ENCODE peak calls at places on chromosomes 13 and 19, in seven cellular contexts. P is pancreas, X is psoas muscle, C is neural crest cell, Q is Panc1, V is heart left ventricle, N is Caco-2. T is an unnamed sample.

GRCh38 chr19:11257827-11258380 is 4.4 kb downstream of the DOCK6 start:
- DNase-seq in P (no peak), X (no peak), C (no peak), Q (no peak), V (no peak), N (no peak), T (no peak)

GRCh38 chr19:15264061-15264932 is 32.0 kb upstream of the EPHX3 start:
- DNase-seq in P (peak), X (peak), C (peak), Q (no peak), V (peak), N (peak), T (peak)

GRCh38 chr19:53365134-53365898 is at the start of gene ZNF525:
- DNase-seq in P (peak), X (peak), C (peak), Q (peak), V (peak), N (peak), T (peak)

GRCh38 chr19:801030-801860 is 4.0 kb downstream of the PTBP1 start:
- DNase-seq in P (peak), X (peak), C (no peak), Q (no peak), V (peak), N (no peak), T (peak)

GRCh38 chr13:32581177-32581786 is 5.0 kb upstream of the PDS5B start:
- DNase-seq in P (no peak), X (no peak), C (no peak), Q (no peak), V (no peak), N (peak), T (peak)

GRCh38 chr19:918481-919156 is 1.5 kb downstream of the KISS1R start:
- DNase-seq in P (peak), X (no peak), C (no peak), Q (no peak), V (no peak), N (no peak), T (no peak)

GRCh38 chr19:46371371-46371901 is 24.5 kb downstream of the PPP5C start:
- DNase-seq in P (no peak), X (no peak), C (no peak), Q (no peak), V (no peak), N (no peak), T (no peak)

GRCh38 chr13:26584713-26585112 is 27.2 kb downstream of the WASF3 start:
- DNase-seq in P (no peak), X (no peak), C (no peak), Q (peak), V (no peak), N (no peak), T (peak)

GRCh38 chr13:72458701-72459100 is 268.7 kb downstream of the MZT1 start:
- DNase-seq in P (no peak), X (no peak), C (no peak), Q (no peak), V (no peak), N (no peak), T (peak)

GRCh38 chr13:41407380-41407779 is 50.0 kb upstream of the RGCC start:
- DNase-seq in P (no peak), X (no peak), C (no peak), Q (no peak), V (no peak), N (no peak), T (peak)

GRCh38 chr13:35599385-35599784 is 122.9 kb upstream of the MAB21L1 start:
- DNase-seq in P (no peak), X (no peak), C (no peak), Q (no peak), V (no peak), N (no peak), T (no peak)

GRCh38 chr19:7679017-7679720 is 1.5 kb upstream of the TRAPPC5 start:
- DNase-seq in P (no peak), X (no peak), C (no peak), Q (no peak), V (peak), N (peak), T (no peak)

GRCh38 chr13:32530841-32531253 is 7.7 kb downstream of the N4BP2L2 start:
- DNase-seq in P (no peak), X (no peak), C (no peak), Q (no peak), V (no peak), N (no peak), T (peak)

GRCh38 chr13:44474122-44474910 is 100.7 kb downstream of the SERP2 start:
- DNase-seq in P (no peak), X (no peak), C (no peak), Q (no peak), V (no peak), N (peak), T (peak)

GRCh38 chr19:7534531-7534980 is 961 bp upstream of the PNPLA6 start:
- DNase-seq in P (no peak), X (peak), C (peak), Q (no peak), V (peak), N (peak), T (peak)

GRCh38 chr19:32316034-32316433 is 29.4 kb upstream of the ZNF507 start:
- DNase-seq in P (no peak), X (no peak), C (no peak), Q (no peak), V (no peak), N (peak), T (no peak)

GRCh38 chr13:23790591-23791170 is 98.5 kb downstream of the MIPEP start:
- DNase-seq in P (no peak), X (no peak), C (no peak), Q (no peak), V (no peak), N (no peak), T (peak)

GRCh38 chr19:13138171-13138915 is 11.8 kb downstream of the STX10 start:
- DNase-seq in P (peak), X (no peak), C (no peak), Q (no peak), V (no peak), N (no peak), T (no peak)

GRCh38 chr19:10419200-10419645 is 1.1 kb upstream of the PDE4A start:
- DNase-seq in P (no peak), X (no peak), C (no peak), Q (no peak), V (no peak), N (no peak), T (no peak)

GRCh38 chr19:46714523-46715106 is 2.3 kb downstream of the PRKD2 start:
- DNase-seq in P (peak), X (no peak), C (no peak), Q (no peak), V (no peak), N (no peak), T (no peak)

GRCh38 chr19:33205110-33205509 is 11.0 kb downstream of the LRP3 start:
- DNase-seq in P (peak), X (no peak), C (no peak), Q (no peak), V (no peak), N (no peak), T (no peak)

GRCh38 chr13:80476953-80477352 is 136.0 kb upstream of the SPRY2 start:
- DNase-seq in P (no peak), X (no peak), C (no peak), Q (no peak), V (no peak), N (no peak), T (no peak)

GRCh38 chr19:36973021-36973843 is 57.1 kb downstream of the ZNF568 start:
- DNase-seq in P (peak), X (peak), C (no peak), Q (peak), V (peak), N (no peak), T (peak)

GRCh38 chr19:48249502-48250014 is 6.2 kb downstream of the CARD8 start:
- DNase-seq in P (no peak), X (peak), C (no peak), Q (no peak), V (peak), N (no peak), T (no peak)

GRCh38 chr13:19817106-19817505 is 34.4 kb upstream of the PSPC1 start:
- DNase-seq in P (no peak), X (no peak), C (no peak), Q (no peak), V (no peak), N (no peak), T (no peak)

GRCh38 chr13:45328661-45329105 is 12.3 kb downstream of the TPT1 start:
- DNase-seq in P (no peak), X (no peak), C (no peak), Q (no peak), V (no peak), N (no peak), T (no peak)

GRCh38 chr13:51881296-51881695 is 19.5 kb downstream of the CCDC70 start:
- DNase-seq in P (no peak), X (no peak), C (no peak), Q (no peak), V (no peak), N (no peak), T (no peak)

GRCh38 chr13:45879666-45880065 is 28.1 kb upstream of the SIAH3 start:
- DNase-seq in P (no peak), X (peak), C (no peak), Q (no peak), V (peak), N (peak), T (peak)

GRCh38 chr19:39563408-39563807 is 23.4 kb upstream of the EID2 start:
- DNase-seq in P (no peak), X (no peak), C (no peak), Q (peak), V (no peak), N (no peak), T (peak)

GRCh38 chr13:95156208-95156607 is 145.0 kb downstream of the ABCC4 start:
- DNase-seq in P (no peak), X (no peak), C (no peak), Q (no peak), V (no peak), N (no peak), T (peak)

GRCh38 chr13:75136151-75136550 is 345.8 kb downstream of the TBC1D4 start:
- DNase-seq in P (no peak), X (no peak), C (no peak), Q (no peak), V (no peak), N (no peak), T (no peak)

GRCh38 chr13:31111136-31111535 is 50.6 kb downstream of the HSPH1 start:
- DNase-seq in P (no peak), X (no peak), C (no peak), Q (no peak), V (no peak), N (no peak), T (peak)

GRCh38 chr19:33206261-33207039 is 12.3 kb downstream of the LRP3 start:
- DNase-seq in P (peak), X (no peak), C (no peak), Q (no peak), V (peak), N (no peak), T (no peak)

GRCh38 chr19:36915992-36916830 is at the start of the genes ZNF568 and ZNF829:
- DNase-seq in P (peak), X (peak), C (peak), Q (peak), V (peak), N (no peak), T (peak)

GRCh38 chr13:113967206-113967720 is 6.6 kb downstream of the C13orf46 start:
- DNase-seq in P (peak), X (peak), C (no peak), Q (no peak), V (no peak), N (no peak), T (no peak)

GRCh38 chr13:113967729-113968462 is 6.0 kb downstream of the C13orf46 start:
- DNase-seq in P (peak), X (peak), C (no peak), Q (no peak), V (peak), N (no peak), T (no peak)

GRCh38 chr13:113969973-113970611 is 3.8 kb downstream of the C13orf46 start:
- DNase-seq in P (peak), X (no peak), C (no peak), Q (no peak), V (no peak), N (no peak), T (no peak)

GRCh38 chr13:113969311-113969972 is 4.4 kb downstream of the C13orf46 start:
- DNase-seq in P (peak), X (peak), C (no peak), Q (no peak), V (no peak), N (no peak), T (no peak)

GRCh38 chr13:113968463-113969310 is 5.2 kb downstream of the C13orf46 start:
- DNase-seq in P (peak), X (peak), C (no peak), Q (no peak), V (peak), N (no peak), T (no peak)
- TF ChIP-seq CTCF in P (no peak), X (no peak), C (no peak), Q (no peak), V (no peak), N (no peak), T (no peak)

DNA sequence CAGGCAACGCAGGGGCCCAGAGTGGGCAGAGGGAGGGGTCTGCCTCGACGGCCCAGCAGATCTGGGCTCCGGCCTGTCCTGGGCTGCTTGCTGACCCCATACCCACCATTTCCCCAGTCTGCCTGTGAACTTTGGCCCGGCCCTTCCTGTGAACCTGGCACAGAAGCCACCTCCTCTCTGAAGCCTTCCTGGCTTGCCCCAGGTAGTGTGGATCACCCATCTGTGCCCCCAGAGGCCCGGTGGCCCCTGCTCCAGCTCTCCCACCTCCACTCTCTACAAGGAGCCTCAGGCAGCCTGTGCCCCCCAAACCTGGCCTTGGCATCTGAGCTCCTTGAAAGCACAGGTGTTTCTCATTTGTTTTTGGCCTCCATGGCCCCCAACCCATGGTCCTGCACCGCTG is 15.7 kb downstream of the PLEKHF1 start:
- DNase-seq in P (no peak), X (no peak), C (no peak), Q (no peak), V (no peak), N (no peak), T (no peak)
- TF ChIP-seq CTCF in P (no peak), X (no peak), C (no peak), Q (no peak), V (no peak), N (no peak), T (no peak)

GRCh38 chr19:23285948-23286347 is 35.8 kb upstream of the ZNF724 start:
- DNase-seq in P (no peak), X (no peak), C (no peak), Q (no peak), V (no peak), N (no peak), T (no peak)

GRCh38 chr19:23281663-23282276 is 31.6 kb upstream of the ZNF724 start:
- DNase-seq in P (no peak), X (no peak), C (no peak), Q (no peak), V (no peak), N (no peak), T (no peak)

GRCh38 chr19:23287620-23288019 is 37.4 kb upstream of the ZNF724 start:
- DNase-seq in P (no peak), X (no peak), C (no peak), Q (no peak), V (no peak), N (no peak), T (no peak)

GRCh38 chr19:23283925-23284324 is 33.7 kb upstream of the ZNF724 start:
- DNase-seq in P (peak), X (peak), C (peak), Q (no peak), V (peak), N (peak), T (peak)

GRCh38 chr19:23286477-23286876 is 36.3 kb upstream of the ZNF724 start:
- DNase-seq in P (no peak), X (no peak), C (no peak), Q (no peak), V (no peak), N (peak), T (no peak)
- TF ChIP-seq CTCF in P (no peak), X (no peak), C (peak), Q (peak), V (no peak), N (no peak), T (peak)

DNA sequence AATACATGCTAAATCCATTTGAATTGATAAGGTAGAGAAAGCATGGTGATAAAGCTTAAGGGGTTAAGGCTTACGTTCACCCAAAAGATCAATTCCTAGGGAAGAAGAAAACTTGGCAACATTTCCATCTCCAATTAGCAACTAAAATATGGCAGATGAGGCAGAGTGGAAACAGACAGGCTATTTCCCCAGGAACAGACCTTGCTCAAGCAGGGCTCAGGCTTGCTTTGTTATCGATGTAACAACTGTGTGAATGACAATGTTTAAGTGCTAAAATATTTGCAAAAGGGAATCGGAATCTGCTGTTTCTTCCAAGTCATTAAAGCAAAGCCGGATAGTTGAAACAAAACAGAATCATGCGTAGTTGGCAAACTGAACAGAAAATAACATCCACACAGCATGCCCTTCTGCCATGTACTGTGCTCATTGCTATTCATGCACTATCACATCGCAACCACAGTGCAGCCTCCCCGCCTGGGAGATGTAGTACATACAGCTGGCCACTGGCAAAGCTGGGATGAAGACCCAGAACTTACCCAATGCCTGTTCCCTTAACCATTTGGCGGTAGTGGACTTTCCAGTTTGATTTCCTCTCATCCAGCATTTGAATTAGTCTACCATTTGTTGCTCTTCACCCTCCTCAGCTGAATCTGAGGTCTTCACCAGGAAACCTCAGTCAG is 799.1 kb downstream of the DIAPH3 start:
- DNase-seq in P (no peak), X (no peak), C (no peak), Q (no peak), V (no peak), N (peak), T (no peak)
- TF ChIP-seq CTCF in P (no peak), X (no peak), C (no peak), Q (no peak), V (no peak), N (no peak), T (no peak)

GRCh38 chr19:16383584-16384161 is 59.0 kb downstream of the KLF2 start:
- DNase-seq in P (no peak), X (no peak), C (no peak), Q (no peak), V (no peak), N (no peak), T (no peak)
- TF ChIP-seq CTCF in P (no peak), X (no peak), C (no peak), Q (peak), V (peak), N (no peak), T (no peak)

DNA sequence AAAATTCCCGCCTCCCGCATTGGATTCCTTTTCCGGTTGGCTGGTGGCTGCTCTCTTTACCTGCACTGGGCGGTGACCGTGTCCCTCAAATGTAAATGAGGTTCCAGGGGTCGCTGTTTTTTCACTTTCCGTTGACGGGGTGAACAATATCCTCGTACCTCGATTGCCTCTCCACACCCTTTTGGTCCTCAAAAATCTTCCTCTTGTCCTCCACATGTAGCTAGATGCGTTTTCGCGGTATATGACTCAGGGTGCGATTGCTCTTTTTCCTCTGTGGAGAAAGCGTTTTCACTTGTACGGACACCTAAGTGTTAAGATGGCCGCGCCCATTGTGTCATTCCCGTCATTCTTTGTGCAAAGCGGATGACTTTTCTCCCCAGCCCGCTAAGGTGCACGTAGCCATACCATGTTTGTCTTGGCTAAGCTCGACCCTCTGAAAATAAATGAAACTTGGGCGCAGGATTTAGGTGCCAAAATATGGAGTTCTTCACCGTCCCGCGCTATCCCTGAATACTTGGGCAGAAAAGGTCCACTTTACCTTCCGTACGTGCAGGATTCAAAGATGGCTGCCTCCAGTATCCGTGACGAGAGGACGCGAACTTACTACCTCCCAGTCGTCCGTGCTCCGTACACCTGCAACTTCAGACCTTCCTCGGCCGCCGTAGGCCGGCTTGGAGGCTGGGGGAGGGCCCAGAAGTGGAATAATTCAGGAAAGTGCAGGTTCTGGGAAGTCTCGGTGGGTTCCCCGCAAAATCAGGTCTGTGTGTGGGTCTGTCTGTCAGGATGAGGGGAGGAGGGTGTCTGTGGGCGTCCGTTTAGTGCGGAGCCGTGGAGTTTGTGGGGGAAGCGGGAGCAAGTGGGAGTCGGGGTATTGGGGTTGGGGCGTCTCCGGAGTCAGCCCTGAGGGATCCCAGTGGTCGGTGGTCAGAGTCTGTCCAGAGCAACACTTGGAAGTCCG is at the start of gene ZNF613:
- DNase-seq in P (peak), X (peak), C (peak), Q (peak), V (peak), N (peak), T (peak)
- TF ChIP-seq CTCF in P (no peak), X (peak), C (peak), Q (peak), V (no peak), N (no peak), T (peak)